ENCODE peak calls at places on chromosomes 11 and 22, in eight cellular contexts. One of them, this sample, is unnamed.

GRCh38 chr11:1075341-1075911 is 752 bp downstream of the MUC2 start:
- DNase-seq in GM19239: no peak
- DNase-seq in stimulated activated CD4-positive, alpha-beta T cell treated with anti-CD3 and anti-CD28 coated beads, Interleukin-1b, Interleukin-23, amount 100 ng/mL, for 24 hours: no peak
- DNase-seq in cardiac muscle cell: no peak
- DNase-seq in LHCN-M2: no peak
- DNase-seq in NCI-H69: no peak
- DNase-seq in GDM1: no peak
- DNase-seq in GM12865: no peak
- DNase-seq in this sample: no peak

GRCh38 chr11:61945191-61945590 is 5.0 kb upstream of the BEST1 start:
- DNase-seq in stimulated activated CD4-positive, alpha-beta T cell treated with anti-CD3 and anti-CD28 coated beads, Interleukin-1b, Interleukin-23, amount 100 ng/mL, for 24 hours: no peak
- DNase-seq in GDM1: no peak
- DNase-seq in GM19239: no peak
- DNase-seq in NCI-H69: no peak
- DNase-seq in LHCN-M2: no peak
- DNase-seq in cardiac muscle cell: no peak
- DNase-seq in GM12865: no peak
- DNase-seq in this sample: no peak

GRCh38 chr11:2790581-2790925 is 90.8 kb upstream of the KCNQ1OT1 start:
- DNase-seq in GM19239: no peak
- DNase-seq in GM12865: no peak
- DNase-seq in stimulated activated CD4-positive, alpha-beta T cell treated with anti-CD3 and anti-CD28 coated beads, Interleukin-1b, Interleukin-23, amount 100 ng/mL, for 24 hours: no peak
- DNase-seq in LHCN-M2: no peak
- DNase-seq in NCI-H69: no peak
- DNase-seq in cardiac muscle cell: no peak
- DNase-seq in GDM1: no peak
- DNase-seq in this sample: no peak

GRCh38 chr11:16543642-16544041 is 187.3 kb upstream of the SOX6 start:
- DNase-seq in LHCN-M2: no peak
- DNase-seq in GM12865: no peak
- DNase-seq in stimulated activated CD4-positive, alpha-beta T cell treated with anti-CD3 and anti-CD28 coated beads, Interleukin-1b, Interleukin-23, amount 100 ng/mL, for 24 hours: no peak
- DNase-seq in GM19239: no peak
- DNase-seq in GDM1: no peak
- DNase-seq in cardiac muscle cell: no peak
- DNase-seq in NCI-H69: no peak
- DNase-seq in this sample: no peak

GRCh38 chr11:16782226-16782919 is 43.9 kb downstream of the C11orf58 start:
- DNase-seq in GM19239: no peak
- DNase-seq in GDM1: no peak
- DNase-seq in LHCN-M2: no peak
- DNase-seq in NCI-H69: no peak
- DNase-seq in stimulated activated CD4-positive, alpha-beta T cell treated with anti-CD3 and anti-CD28 coated beads, Interleukin-1b, Interleukin-23, amount 100 ng/mL, for 24 hours: no peak
- DNase-seq in cardiac muscle cell: no peak
- DNase-seq in GM12865: no peak
- DNase-seq in this sample: no peak

GRCh38 chr22:46977656-46978343 is 215.3 kb downstream of the TBC1D22A start:
- DNase-seq in stimulated activated CD4-positive, alpha-beta T cell treated with anti-CD3 and anti-CD28 coated beads, Interleukin-1b, Interleukin-23, amount 100 ng/mL, for 24 hours: no peak
- DNase-seq in GDM1: no peak
- DNase-seq in GM19239: no peak
- DNase-seq in NCI-H69: no peak
- DNase-seq in cardiac muscle cell: no peak
- DNase-seq in LHCN-M2: no peak
- DNase-seq in GM12865: no peak
- DNase-seq in this sample: no peak

GRCh38 chr22:28402539-28402938 is 277.1 kb downstream of the TTC28 start:
- DNase-seq in LHCN-M2: no peak
- DNase-seq in NCI-H69: no peak
- DNase-seq in stimulated activated CD4-positive, alpha-beta T cell treated with anti-CD3 and anti-CD28 coated beads, Interleukin-1b, Interleukin-23, amount 100 ng/mL, for 24 hours: no peak
- DNase-seq in cardiac muscle cell: no peak
- DNase-seq in GM19239: no peak
- DNase-seq in GM12865: peak
- DNase-seq in GDM1: no peak
- DNase-seq in this sample: no peak

GRCh38 chr11:123979311-123979710 is 1.7 kb upstream of the OR10S1 start:
- DNase-seq in GM19239: no peak
- DNase-seq in GDM1: no peak
- DNase-seq in stimulated activated CD4-positive, alpha-beta T cell treated with anti-CD3 and anti-CD28 coated beads, Interleukin-1b, Interleukin-23, amount 100 ng/mL, for 24 hours: no peak
- DNase-seq in NCI-H69: no peak
- DNase-seq in cardiac muscle cell: no peak
- DNase-seq in GM12865: no peak
- DNase-seq in LHCN-M2: no peak
- DNase-seq in this sample: no peak

GRCh38 chr11:1234054-1234720 is 11.3 kb downstream of the MUC5B start:
- DNase-seq in GDM1: no peak
- DNase-seq in GM12865: no peak
- DNase-seq in LHCN-M2: no peak
- DNase-seq in stimulated activated CD4-positive, alpha-beta T cell treated with anti-CD3 and anti-CD28 coated beads, Interleukin-1b, Interleukin-23, amount 100 ng/mL, for 24 hours: no peak
- DNase-seq in cardiac muscle cell: no peak
- DNase-seq in NCI-H69: no peak
- DNase-seq in GM19239: no peak
- DNase-seq in this sample: no peak

GRCh38 chr11:132054822-132055221 is 684.4 kb downstream of the NTM start:
- DNase-seq in NCI-H69: no peak
- DNase-seq in GDM1: peak
- DNase-seq in GM19239: no peak
- DNase-seq in LHCN-M2: peak
- DNase-seq in GM12865: no peak
- DNase-seq in cardiac muscle cell: no peak
- DNase-seq in stimulated activated CD4-positive, alpha-beta T cell treated with anti-CD3 and anti-CD28 coated beads, Interleukin-1b, Interleukin-23, amount 100 ng/mL, for 24 hours: no peak
- DNase-seq in this sample: no peak

GRCh38 chr11:61675826-61676225 is 4.4 kb upstream of the DAGLA start:
- DNase-seq in GM19239: no peak
- DNase-seq in stimulated activated CD4-positive, alpha-beta T cell treated with anti-CD3 and anti-CD28 coated beads, Interleukin-1b, Interleukin-23, amount 100 ng/mL, for 24 hours: no peak
- DNase-seq in NCI-H69: no peak
- DNase-seq in cardiac muscle cell: no peak
- DNase-seq in GDM1: no peak
- DNase-seq in GM12865: no peak
- DNase-seq in LHCN-M2: peak
- DNase-seq in this sample: no peak

GRCh38 chr11:126039485-126040271 is 23.0 kb downstream of the CDON start:
- DNase-seq in GDM1: no peak
- DNase-seq in LHCN-M2: no peak
- DNase-seq in NCI-H69: no peak
- DNase-seq in cardiac muscle cell: no peak
- DNase-seq in GM12865: peak
- DNase-seq in stimulated activated CD4-positive, alpha-beta T cell treated with anti-CD3 and anti-CD28 coated beads, Interleukin-1b, Interleukin-23, amount 100 ng/mL, for 24 hours: no peak
- DNase-seq in GM19239: no peak
- DNase-seq in this sample: no peak

GRCh38 chr22:46845281-46846153 is 83.1 kb downstream of the TBC1D22A start:
- DNase-seq in GM12865: no peak
- DNase-seq in cardiac muscle cell: no peak
- DNase-seq in stimulated activated CD4-positive, alpha-beta T cell treated with anti-CD3 and anti-CD28 coated beads, Interleukin-1b, Interleukin-23, amount 100 ng/mL, for 24 hours: no peak
- DNase-seq in GDM1: no peak
- DNase-seq in GM19239: no peak
- DNase-seq in LHCN-M2: peak
- DNase-seq in NCI-H69: no peak
- DNase-seq in this sample: no peak

GRCh38 chr11:20248345-20248744 is 88.1 kb upstream of the DBX1 start:
- DNase-seq in GM12865: no peak
- DNase-seq in NCI-H69: peak
- DNase-seq in GM19239: no peak
- DNase-seq in stimulated activated CD4-positive, alpha-beta T cell treated with anti-CD3 and anti-CD28 coated beads, Interleukin-1b, Interleukin-23, amount 100 ng/mL, for 24 hours: no peak
- DNase-seq in cardiac muscle cell: no peak
- DNase-seq in GDM1: no peak
- DNase-seq in LHCN-M2: no peak
- DNase-seq in this sample: no peak

GRCh38 chr11:65536412-65537295 is 11.8 kb downstream of the SCYL1 start:
- DNase-seq in GM12865: no peak
- DNase-seq in LHCN-M2: no peak
- DNase-seq in NCI-H69: no peak
- DNase-seq in GDM1: no peak
- DNase-seq in stimulated activated CD4-positive, alpha-beta T cell treated with anti-CD3 and anti-CD28 coated beads, Interleukin-1b, Interleukin-23, amount 100 ng/mL, for 24 hours: no peak
- DNase-seq in GM19239: no peak
- DNase-seq in cardiac muscle cell: no peak
- DNase-seq in this sample: no peak

GRCh38 chr11:78313898-78314297 is 103.7 kb downstream of the GAB2 start:
- DNase-seq in NCI-H69: peak
- DNase-seq in GM19239: no peak
- DNase-seq in stimulated activated CD4-positive, alpha-beta T cell treated with anti-CD3 and anti-CD28 coated beads, Interleukin-1b, Interleukin-23, amount 100 ng/mL, for 24 hours: no peak
- DNase-seq in cardiac muscle cell: no peak
- DNase-seq in LHCN-M2: peak
- DNase-seq in GM12865: no peak
- DNase-seq in GDM1: no peak
- DNase-seq in this sample: no peak

GRCh38 chr11:16511109-16511806 is 154.9 kb upstream of the SOX6 start:
- DNase-seq in GDM1: no peak
- DNase-seq in NCI-H69: peak
- DNase-seq in GM19239: no peak
- DNase-seq in cardiac muscle cell: no peak
- DNase-seq in stimulated activated CD4-positive, alpha-beta T cell treated with anti-CD3 and anti-CD28 coated beads, Interleukin-1b, Interleukin-23, amount 100 ng/mL, for 24 hours: no peak
- DNase-seq in LHCN-M2: no peak
- DNase-seq in GM12865: no peak
- DNase-seq in this sample: no peak

GRCh38 chr11:10602945-10603344 is 34.5 kb upstream of the LYVE1 start:
- DNase-seq in GDM1: no peak
- DNase-seq in stimulated activated CD4-positive, alpha-beta T cell treated with anti-CD3 and anti-CD28 coated beads, Interleukin-1b, Interleukin-23, amount 100 ng/mL, for 24 hours: no peak
- DNase-seq in LHCN-M2: no peak
- DNase-seq in NCI-H69: no peak
- DNase-seq in cardiac muscle cell: no peak
- DNase-seq in GM12865: no peak
- DNase-seq in GM19239: no peak
- DNase-seq in this sample: no peak

GRCh38 chr11:65918211-65919150 is at the start of gene C11orf68:
- DNase-seq in GDM1: no peak
- DNase-seq in cardiac muscle cell: peak
- DNase-seq in LHCN-M2: peak
- DNase-seq in NCI-H69: peak
- DNase-seq in GM12865: peak
- DNase-seq in stimulated activated CD4-positive, alpha-beta T cell treated with anti-CD3 and anti-CD28 coated beads, Interleukin-1b, Interleukin-23, amount 100 ng/mL, for 24 hours: no peak
- DNase-seq in GM19239: peak
- DNase-seq in this sample: no peak

GRCh38 chr11:113195728-113196127 is 118.7 kb upstream of the TTC12 start:
- DNase-seq in LHCN-M2: no peak
- DNase-seq in NCI-H69: no peak
- DNase-seq in GDM1: no peak
- DNase-seq in GM12865: no peak
- DNase-seq in cardiac muscle cell: no peak
- DNase-seq in GM19239: no peak
- DNase-seq in stimulated activated CD4-positive, alpha-beta T cell treated with anti-CD3 and anti-CD28 coated beads, Interleukin-1b, Interleukin-23, amount 100 ng/mL, for 24 hours: no peak
- DNase-seq in this sample: no peak

GRCh38 chr11:57639321-57640067 is 10.2 kb downstream of the YPEL4 start:
- DNase-seq in cardiac muscle cell: peak
- DNase-seq in stimulated activated CD4-positive, alpha-beta T cell treated with anti-CD3 and anti-CD28 coated beads, Interleukin-1b, Interleukin-23, amount 100 ng/mL, for 24 hours: no peak
- DNase-seq in GDM1: peak
- DNase-seq in GM19239: no peak
- DNase-seq in LHCN-M2: no peak
- DNase-seq in GM12865: no peak
- DNase-seq in NCI-H69: peak
- DNase-seq in this sample: no peak

GRCh38 chr22:17874231-17874630 is 100.0 kb upstream of the BID start:
- DNase-seq in GM19239: no peak
- DNase-seq in stimulated activated CD4-positive, alpha-beta T cell treated with anti-CD3 and anti-CD28 coated beads, Interleukin-1b, Interleukin-23, amount 100 ng/mL, for 24 hours: no peak
- DNase-seq in LHCN-M2: no peak
- DNase-seq in GDM1: no peak
- DNase-seq in NCI-H69: no peak
- DNase-seq in cardiac muscle cell: no peak
- DNase-seq in GM12865: no peak
- DNase-seq in this sample: no peak

GRCh38 chr22:21775061-21775460 is 39.5 kb upstream of the YPEL1 start:
- DNase-seq in GM19239: no peak
- DNase-seq in NCI-H69: no peak
- DNase-seq in cardiac muscle cell: no peak
- DNase-seq in GM12865: no peak
- DNase-seq in GDM1: no peak
- DNase-seq in LHCN-M2: peak
- DNase-seq in stimulated activated CD4-positive, alpha-beta T cell treated with anti-CD3 and anti-CD28 coated beads, Interleukin-1b, Interleukin-23, amount 100 ng/mL, for 24 hours: no peak
- DNase-seq in this sample: no peak

GRCh38 chr11:64207247-64208085 is 945 bp downstream of the FERMT3 start:
- DNase-seq in GM19239: peak
- DNase-seq in GDM1: peak
- DNase-seq in cardiac muscle cell: no peak
- DNase-seq in GM12865: peak
- DNase-seq in stimulated activated CD4-positive, alpha-beta T cell treated with anti-CD3 and anti-CD28 coated beads, Interleukin-1b, Interleukin-23, amount 100 ng/mL, for 24 hours: peak
- DNase-seq in LHCN-M2: peak
- DNase-seq in NCI-H69: no peak
- DNase-seq in this sample: peak

GRCh38 chr22:21641417-21641794 is 696 bp upstream of the SDF2L1 start:
- DNase-seq in cardiac muscle cell: peak
- DNase-seq in stimulated activated CD4-positive, alpha-beta T cell treated with anti-CD3 and anti-CD28 coated beads, Interleukin-1b, Interleukin-23, amount 100 ng/mL, for 24 hours: no peak
- DNase-seq in GM19239: no peak
- DNase-seq in GDM1: no peak
- DNase-seq in LHCN-M2: peak
- DNase-seq in GM12865: peak
- DNase-seq in NCI-H69: peak
- DNase-seq in this sample: no peak

GRCh38 chr11:63912678-63913077 is 4.3 kb downstream of the RCOR2 start:
- DNase-seq in stimulated activated CD4-positive, alpha-beta T cell treated with anti-CD3 and anti-CD28 coated beads, Interleukin-1b, Interleukin-23, amount 100 ng/mL, for 24 hours: no peak
- DNase-seq in LHCN-M2: no peak
- DNase-seq in GM12865: no peak
- DNase-seq in NCI-H69: no peak
- DNase-seq in GDM1: no peak
- DNase-seq in GM19239: no peak
- DNase-seq in cardiac muscle cell: no peak
- DNase-seq in this sample: no peak

This sample was measured in activated naive CD4-positive, alpha-beta T cell treated with Interleukin-2 at 50 U/mL for 16 hours.